ENCODE peak calls at places on chromosome 16, in seven cellular contexts. N, T, A, L, R, W and U are unnamed samples.

GRCh38 chr16:67245674-67246080 is 1.6 kb downstream of the FHOD1 start:
- DNase-seq in W (no peak), T (no peak), R (no peak), N (no peak), L (no peak), A (no peak), U (no peak)

GRCh38 chr16:11181889-11182279 is 74.1 kb downstream of the SOCS1 start:
- DNase-seq in N (no peak), W (peak), L (no peak), T (no peak), A (no peak), R (no peak), U (no peak)

GRCh38 chr16:49460786-49461470 is 87.3 kb downstream of the C16orf78 start:
- DNase-seq in W (no peak), N (no peak), R (no peak), A (no peak), L (no peak), T (no peak), U (peak)

GRCh38 chr16:14486520-14487303 is 143.3 kb downstream of the PARN start:
- DNase-seq in A (peak), L (peak), T (no peak), R (peak), N (peak), W (peak), U (peak)

GRCh38 chr16:4384497-4384896 is 12.8 kb downstream of the VASN start:
- DNase-seq in L (no peak), N (peak), R (no peak), T (no peak), A (no peak), W (no peak), U (peak)

GRCh38 chr16:54935411-54936085 is 4.9 kb downstream of the IRX5 start:
- DNase-seq in N (no peak), T (no peak), W (no peak), R (no peak), L (no peak), A (no peak), U (peak)

GRCh38 chr16:83517398-83517797 is 290.4 kb upstream of the HSBP1 start:
- DNase-seq in A (no peak), L (no peak), N (no peak), R (no peak), W (no peak), T (no peak), U (no peak)

GRCh38 chr16:59683709-59684108 is 949.6 kb upstream of the GOT2 start:
- DNase-seq in T (no peak), L (no peak), A (no peak), R (no peak), W (no peak), N (no peak), U (no peak)

GRCh38 chr16:4261557-4262172 is 11.2 kb downstream of the TFAP4 start:
- DNase-seq in N (no peak), A (peak), W (no peak), R (no peak), T (peak), L (peak), U (peak)

GRCh38 chr16:10618710-10619209 is 38.4 kb upstream of the EMP2 start:
- DNase-seq in L (no peak), A (no peak), R (no peak), T (no peak), W (no peak), N (no peak), U (no peak)

GRCh38 chr16:2838928-2839327 is 8.8 kb downstream of the ZG16B start:
- DNase-seq in T (peak), N (no peak), R (peak), A (peak), L (peak), W (peak), U (peak)

GRCh38 chr16:1519831-1520230 is 13.6 kb upstream of the TMEM204 start:
- DNase-seq in R (no peak), T (no peak), W (no peak), A (no peak), L (no peak), N (no peak), U (no peak)

GRCh38 chr16:58197314-58198012 is 443 bp downstream of the CSNK2A2 start:
- DNase-seq in N (no peak), T (peak), L (peak), A (peak), R (no peak), W (no peak), U (no peak)

GRCh38 chr16:67173808-67174705 is 3.7 kb downstream of the NOL3 start:
- DNase-seq in L (peak), A (no peak), R (no peak), T (peak), N (peak), W (peak), U (peak)

GRCh38 chr16:51184702-51185433 is 33.8 kb upstream of the SALL1 start:
- DNase-seq in A (no peak), W (no peak), L (peak), N (no peak), T (no peak), R (no peak), U (no peak)

GRCh38 chr16:8611122-8611521 is 10.4 kb upstream of the METTL22 start:
- DNase-seq in L (no peak), R (no peak), N (no peak), A (no peak), T (no peak), W (no peak), U (no peak)

GRCh38 chr16:68455631-68456030 is 7.3 kb upstream of the SMPD3 start:
- DNase-seq in W (no peak), N (no peak), R (no peak), T (no peak), L (no peak), A (no peak), U (peak)

GRCh38 chr16:10683160-10683559 is 11.6 kb downstream of the TEKT5 start:
- DNase-seq in T (no peak), N (peak), L (peak), W (no peak), R (no peak), A (peak), U (no peak)

GRCh38 chr16:57985204-57986121 is 14.5 kb upstream of the CNGB1 start:
- DNase-seq in L (peak), W (peak), R (no peak), A (peak), T (no peak), N (no peak), U (peak)

GRCh38 chr16:82699711-82700495 is 73.1 kb downstream of the CDH13 start:
- DNase-seq in T (no peak), R (peak), A (no peak), W (no peak), L (no peak), N (no peak), U (no peak)

GRCh38 chr16:57960826-57961472 is 10.0 kb downstream of the CNGB1 start:
- DNase-seq in W (no peak), T (no peak), R (no peak), N (no peak), A (no peak), L (no peak), U (peak)

GRCh38 chr16:58022601-58023371 is 2.8 kb upstream of the MMP15 start:
- DNase-seq in R (peak), A (no peak), N (peak), W (no peak), T (no peak), L (no peak), U (no peak)

GRCh38 chr16:86854058-86854621 is 275.8 kb downstream of the FOXL1 start:
- DNase-seq in W (no peak), A (no peak), L (no peak), T (no peak), R (peak), N (no peak), U (no peak)

GRCh38 chr16:77971306-77972131 is 50.8 kb upstream of the CLEC3A start:
- DNase-seq in R (peak), T (peak), W (peak), A (peak), L (peak), N (peak), U (peak)

GRCh38 chr16:19415461-19415860 is 2.2 kb upstream of the TMC5 start:
- DNase-seq in L (no peak), W (no peak), T (no peak), R (no peak), A (no peak), N (no peak), U (no peak)

GRCh38 chr16:86061318-86061695 is 162.3 kb downstream of the IRF8 start:
- DNase-seq in A (no peak), T (no peak), R (no peak), L (no peak), N (no peak), W (no peak), U (no peak)

GRCh38 chr16:85667261-85667660 is 21.5 kb downstream of the GINS2 start:
- DNase-seq in N (no peak), L (no peak), R (no peak), A (no peak), W (no peak), T (no peak), U (no peak)

GRCh38 chr16:27401768-27402568 is at the start of gene IL21R:
- DNase-seq in L (peak), T (peak), W (peak), A (peak), R (no peak), N (peak), U (no peak)

GRCh38 chr16:57810197-57811024 is 8.1 kb upstream of the KIFC3 start:
- DNase-seq in N (peak), W (peak), R (peak), T (peak), L (peak), A (peak), U (peak)

GRCh38 chr16:68453816-68454215 is 5.5 kb upstream of the SMPD3 start:
- DNase-seq in T (no peak), N (no peak), R (no peak), L (no peak), W (no peak), A (no peak), U (peak)

GRCh38 chr16:1691956-1692355 is 13.9 kb downstream of the JPT2 start:
- DNase-seq in R (no peak), N (peak), A (no peak), W (no peak), T (no peak), L (no peak), U (peak)

GRCh38 chr16:28511031-28511430 is 4.4 kb upstream of the IL27 start:
- DNase-seq in N (no peak), T (no peak), L (no peak), R (no peak), A (no peak), W (no peak), U (no peak)

GRCh38 chr16:86002178-86002577 is 103.2 kb downstream of the IRF8 start:
- DNase-seq in A (no peak), T (no peak), L (no peak), N (no peak), R (no peak), W (peak), U (peak)

GRCh38 chr16:19860146-19861030 is 24.3 kb downstream of the GPRC5B start:
- DNase-seq in L (peak), T (no peak), W (no peak), R (no peak), N (peak), A (no peak), U (peak)

GRCh38 chr16:20727181-20727580 is 14.4 kb downstream of the THUMPD1 start:
- DNase-seq in R (no peak), A (no peak), W (no peak), T (no peak), L (no peak), N (no peak), U (no peak)

GRCh38 chr16:9055661-9056060 is 35.8 kb upstream of the HAPSTR1 start:
- DNase-seq in N (peak), W (no peak), R (no peak), T (no peak), L (no peak), A (no peak), U (no peak)

GRCh38 chr16:27720731-27721547 is 171.0 kb downstream of the KATNIP start:
- DNase-seq in L (peak), A (no peak), T (no peak), W (no peak), N (no peak), R (no peak), U (no peak)

GRCh38 chr16:3577302-3577752 is at the start of gene NLRC3:
- DNase-seq in R (no peak), N (no peak), W (peak), L (no peak), T (peak), A (no peak), U (no peak)

GRCh38 chr16:87047221-87048037 is 269.8 kb downstream of the C16orf95 start:
- DNase-seq in W (no peak), T (no peak), R (no peak), A (no peak), L (no peak), N (no peak), U (no peak)

GRCh38 chr16:83200005-83200779 is 573.4 kb downstream of the CDH13 start:
- DNase-seq in T (no peak), N (no peak), L (peak), R (no peak), W (no peak), A (peak), U (no peak)